ENCODE peak calls at places on chromosome 6, in eight cellular contexts. Y is activated T-cell treated with anti-CD3 and anti-CD28 coated beads, Interleukin-2, amount 50 U/mL, for 24 hours; Z is ELR; J is CMK; Q is neural crest cell; E is NCI-H1417 treated with DMSO at 0.1 percent for 48 hours; A is GM04504; N is tibial nerve. G is an unnamed sample.

GRCh38 chr6:36204068-36204753 is 7.7 kb downstream of the BRPF3 start:
- DNase-seq in Y (no peak), Z (no peak), J (peak; percentile 26), Q (no peak), E (no peak), A (no peak), N (no peak), G (no peak)

GRCh38 chr6:169097336-169098052 is 156.2 kb downstream of the THBS2 start:
- DNase-seq in Y (no peak), Z (peak; percentile 99), J (no peak), Q (no peak), E (no peak), A (no peak), N (no peak), G (no peak)

GRCh38 chr6:158926429-158926828 is 73.6 kb downstream of the RSPH3 start:
- DNase-seq in Y (no peak), Z (peak; percentile 92), J (no peak), Q (no peak), E (no peak), A (peak; percentile 16), N (no peak), G (no peak)

GRCh38 chr6:95589826-95590570 is 12.7 kb downstream of the MANEA start:
- DNase-seq in Y (no peak), Z (no peak), J (no peak), Q (no peak), E (no peak), A (no peak), N (no peak), G (no peak)

GRCh38 chr6:157981395-157982296 is at the start of gene SYNJ2:
- DNase-seq in Y (peak; percentile 87), Z (peak; percentile 87), J (peak; percentile 58), Q (peak; percentile 54), E (no peak), A (peak; percentile 48), N (peak; percentile 40), G (peak; percentile 84)

GRCh38 chr6:96450082-96450759 is 71.4 kb upstream of the UFL1 start:
- DNase-seq in Y (no peak), Z (no peak), J (no peak), Q (no peak), E (no peak), A (no peak), N (no peak), G (no peak)

GRCh38 chr6:89242574-89243330 is 25.6 kb upstream of the GABRR1 start:
- DNase-seq in Y (no peak), Z (peak; percentile 69), J (no peak), Q (peak; percentile 8), E (no peak), A (peak; percentile 13), N (no peak), G (no peak)

GRCh38 chr6:152146385-152146784 is 338.9 kb downstream of the ESR1 start:
- DNase-seq in Y (no peak), Z (peak; percentile 76), J (no peak), Q (no peak), E (no peak), A (peak; percentile 65), N (no peak), G (no peak)

GRCh38 chr6:162785632-162786242 is 58.0 kb downstream of the PACRG start:
- DNase-seq in Y (no peak), Z (no peak), J (no peak), Q (no peak), E (no peak), A (no peak), N (no peak), G (no peak)

GRCh38 chr6:42304313-42304712 is 86.7 kb upstream of the MRPS10 start:
- DNase-seq in Y (no peak), Z (no peak), J (no peak), Q (no peak), E (no peak), A (no peak), N (no peak), G (no peak)

GRCh38 chr6:52426667-52427066 is 6.5 kb downstream of the EFHC1 start:
- DNase-seq in Y (no peak), Z (no peak), J (no peak), Q (no peak), E (no peak), A (no peak), N (no peak), G (no peak)

GRCh38 chr6:11093065-11093590 is 506 bp upstream of the SMIM13 start:
- DNase-seq in Y (no peak), Z (no peak), J (no peak), Q (no peak), E (peak; percentile 59), A (no peak), N (no peak), G (no peak)

GRCh38 chr6:11393713-11394627 is 143.6 kb upstream of the TMEM170B start:
- DNase-seq in Y (no peak), Z (peak; percentile 29), J (no peak), Q (no peak), E (no peak), A (no peak), N (no peak), G (no peak)